ENCODE peak calls at places on chromosomes 13 and 19, in four cellular contexts. One of them, this sample, is unnamed.

GRCh38 chr13:48412881-48413351 is at the start of gene LPAR6:
- DNase-seq in mesendoderm: peak
- DNase-seq in H9: peak
- DNase-seq in H1: no peak
- DNase-seq in this sample: peak

GRCh38 chr19:33431986-33432385 is 58.5 kb downstream of the CEBPG start:
- DNase-seq in mesendoderm: no peak
- DNase-seq in H9: no peak
- DNase-seq in H1: no peak
- DNase-seq in this sample: no peak

GRCh38 chr19:13842294-13843103 is 34.4 kb upstream of the NANOS3 start:
- DNase-seq in mesendoderm: peak
- DNase-seq in H9: peak
- DNase-seq in H1: no peak
- DNase-seq in this sample: peak

GRCh38 chr19:4709440-4710280 is 14.0 kb downstream of the DPP9 start:
- DNase-seq in mesendoderm: no peak
- DNase-seq in H9: no peak
- DNase-seq in H1: no peak
- DNase-seq in this sample: no peak

GRCh38 chr19:4744451-4745170 is 21.0 kb upstream of the DPP9 start:
- DNase-seq in mesendoderm: no peak
- DNase-seq in H9: no peak
- DNase-seq in H1: no peak
- DNase-seq in this sample: peak

GRCh38 chr19:35045667-35046300 is 4.3 kb downstream of the HPN start:
- DNase-seq in mesendoderm: peak
- DNase-seq in H9: peak
- DNase-seq in H1: no peak
- DNase-seq in this sample: peak

GRCh38 chr13:98517576-98518310 is 59.2 kb downstream of the STK24 start:
- DNase-seq in mesendoderm: no peak
- DNase-seq in H9: no peak
- DNase-seq in H1: no peak
- DNase-seq in this sample: no peak

GRCh38 chr13:74070065-74070464 is 64.1 kb downstream of the KLF12 start:
- DNase-seq in mesendoderm: no peak
- DNase-seq in H9: no peak
- DNase-seq in H1: no peak
- DNase-seq in this sample: no peak

GRCh38 chr13:110616103-110617101 is 1.1 kb downstream of the NAXD start:
- DNase-seq in mesendoderm: peak
- DNase-seq in H9: no peak
- DNase-seq in H1: peak
- DNase-seq in this sample: peak

GRCh38 chr13:30750036-30750435 is 14.7 kb downstream of the ALOX5AP start:
- DNase-seq in mesendoderm: no peak
- DNase-seq in H9: no peak
- DNase-seq in H1: no peak
- DNase-seq in this sample: no peak

GRCh38 chr13:41995946-41996345 is 35.0 kb upstream of the VWA8 start:
- DNase-seq in mesendoderm: no peak
- DNase-seq in H9: no peak
- DNase-seq in H1: no peak
- DNase-seq in this sample: peak

GRCh38 chr13:50448535-50448981 is 394.9 kb downstream of the DLEU7 start:
- DNase-seq in mesendoderm: no peak
- DNase-seq in H9: no peak
- DNase-seq in H1: no peak
- DNase-seq in this sample: no peak

GRCh38 chr13:99288069-99288468 is 19.1 kb downstream of the GPR183 start:
- DNase-seq in mesendoderm: no peak
- DNase-seq in H9: no peak
- DNase-seq in H1: no peak
- DNase-seq in this sample: no peak

GRCh38 chr19:55452381-55453325 is 8.8 kb downstream of the ISOC2 start:
- DNase-seq in mesendoderm: peak
- DNase-seq in H9: peak
- DNase-seq in H1: peak
- DNase-seq in this sample: peak

GRCh38 chr19:38734176-38734425 is 10.2 kb downstream of the CAPN12 start:
- DNase-seq in mesendoderm: no peak
- DNase-seq in H9: no peak
- DNase-seq in H1: no peak
- DNase-seq in this sample: no peak

GRCh38 chr19:54523403-54523802 is 20.8 kb downstream of the LAIR2 start:
- DNase-seq in mesendoderm: no peak
- DNase-seq in H9: no peak
- DNase-seq in H1: no peak
- DNase-seq in this sample: peak

GRCh38 chr13:72983085-72983768 is 75.6 kb upstream of the KLF5 start:
- DNase-seq in mesendoderm: no peak
- DNase-seq in H9: no peak
- DNase-seq in H1: no peak
- DNase-seq in this sample: peak

GRCh38 chr13:49579501-49579900 is 5.9 kb downstream of the RCBTB1 start:
- DNase-seq in mesendoderm: no peak
- DNase-seq in H9: no peak
- DNase-seq in H1: no peak
- DNase-seq in this sample: no peak

GRCh38 chr13:41552031-41552430 is 94.7 kb downstream of the RGCC start:
- DNase-seq in mesendoderm: no peak
- DNase-seq in H9: no peak
- DNase-seq in H1: no peak
- DNase-seq in this sample: no peak

GRCh38 chr13:84605927-84606326 is 723.7 kb upstream of the SLITRK1 start:
- DNase-seq in mesendoderm: peak
- DNase-seq in H9: peak
- DNase-seq in H1: no peak
- DNase-seq in this sample: no peak

GRCh38 chr19:13865578-13866462 is 11.1 kb upstream of the NANOS3 start:
- DNase-seq in mesendoderm: no peak
- DNase-seq in H9: no peak
- DNase-seq in H1: no peak
- DNase-seq in this sample: no peak

GRCh38 chr19:14474827-14475226 is 327 bp downstream of the PTGER1 start:
- DNase-seq in mesendoderm: no peak
- DNase-seq in H9: no peak
- DNase-seq in H1: no peak
- DNase-seq in this sample: no peak

GRCh38 chr13:102825921-102826706 is 19.7 kb upstream of the ERCC5 start:
- DNase-seq in mesendoderm: peak
- DNase-seq in H9: no peak
- DNase-seq in H1: no peak
- DNase-seq in this sample: peak

GRCh38 chr19:15283141-15283885 is 49.0 kb downstream of the BRD4 start:
- DNase-seq in mesendoderm: peak
- DNase-seq in H9: no peak
- DNase-seq in H1: no peak
- DNase-seq in this sample: peak

GRCh38 chr19:3392480-3392879 is 26.1 kb downstream of the NFIC start:
- DNase-seq in mesendoderm: no peak
- DNase-seq in H9: no peak
- DNase-seq in H1: no peak
- DNase-seq in this sample: no peak

GRCh38 chr19:46717716-46718143 is 816 bp upstream of the PRKD2 start:
- DNase-seq in mesendoderm: no peak
- DNase-seq in H9: no peak
- DNase-seq in H1: peak
- DNase-seq in this sample: no peak

GRCh38 chr19:43372462-43372861 is 19.0 kb downstream of the CD177 start:
- DNase-seq in mesendoderm: no peak
- DNase-seq in H9: no peak
- DNase-seq in H1: no peak
- DNase-seq in this sample: peak

GRCh38 chr19:9309974-9310446 is 372 bp upstream of the ZNF699 start:
- DNase-seq in mesendoderm: peak
- DNase-seq in H9: peak
- DNase-seq in H1: peak
- DNase-seq in this sample: peak

GRCh38 chr19:36213793-36214387 is 575 bp downstream of the ZNF565 start:
- DNase-seq in mesendoderm: no peak
- DNase-seq in H9: no peak
- DNase-seq in H1: no peak
- DNase-seq in this sample: peak

GRCh38 chr19:34639491-34640085 is 37.4 kb downstream of the SCGB2B2 start:
- DNase-seq in mesendoderm: peak
- DNase-seq in H9: peak
- DNase-seq in H1: peak
- DNase-seq in this sample: peak

GRCh38 chr13:50069255-50069654 is 54.0 kb downstream of the KCNRG start:
- DNase-seq in mesendoderm: no peak
- DNase-seq in H9: no peak
- DNase-seq in H1: no peak
- DNase-seq in this sample: peak

GRCh38 chr13:67204731-67205130 is 25.4 kb downstream of the PCDH9 start:
- DNase-seq in mesendoderm: no peak
- DNase-seq in H9: no peak
- DNase-seq in H1: no peak
- DNase-seq in this sample: no peak

GRCh38 chr13:108214511-108215383 is 589 bp downstream of the LIG4 start:
- DNase-seq in mesendoderm: peak
- DNase-seq in H9: peak
- DNase-seq in H1: no peak
- DNase-seq in this sample: no peak

GRCh38 chr19:48135411-48135810 is 24.8 kb upstream of the PLA2G4C start:
- DNase-seq in mesendoderm: no peak
- DNase-seq in H9: no peak
- DNase-seq in H1: peak
- DNase-seq in this sample: no peak

GRCh38 chr13:95471960-95472359 is 80.6 kb upstream of the CLDN10 start:
- DNase-seq in mesendoderm: no peak
- DNase-seq in H9: no peak
- DNase-seq in H1: no peak
- DNase-seq in this sample: no peak

GRCh38 chr13:66886248-66886647 is 343.9 kb downstream of the PCDH9 start:
- DNase-seq in mesendoderm: no peak
- DNase-seq in H9: no peak
- DNase-seq in H1: no peak
- DNase-seq in this sample: no peak

DNA sequence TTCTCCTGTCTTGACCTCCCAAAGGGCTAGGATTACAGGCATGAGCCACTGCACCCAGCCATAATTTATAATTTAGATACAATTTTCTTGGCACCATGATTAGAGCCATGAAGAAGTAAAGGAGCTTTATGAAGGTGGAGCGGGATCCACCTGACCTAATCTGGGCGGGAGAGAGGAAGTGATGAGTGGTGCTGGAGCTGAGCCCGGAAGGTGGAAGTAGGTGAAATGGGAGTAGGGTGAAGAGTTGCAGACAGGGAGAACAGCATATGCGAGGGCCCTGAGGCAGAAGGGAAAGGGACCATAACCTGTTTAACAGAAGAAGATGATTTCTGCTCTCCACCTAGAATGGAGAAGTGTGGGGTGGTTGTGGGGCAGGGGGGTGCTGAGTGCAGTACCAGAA is 4.2 kb downstream of the BLOC1S3 start:
- DNase-seq in mesendoderm: no peak
- DNase-seq in H9: no peak
- DNase-seq in H1: no peak
- DNase-seq in this sample: no peak
- H4K5ac ChIP-seq in mesendoderm: no peak
- H4K5ac ChIP-seq in H9: no peak
- H4K5ac ChIP-seq in H1: no peak
- H4K5ac ChIP-seq in this sample: no peak

DNA sequence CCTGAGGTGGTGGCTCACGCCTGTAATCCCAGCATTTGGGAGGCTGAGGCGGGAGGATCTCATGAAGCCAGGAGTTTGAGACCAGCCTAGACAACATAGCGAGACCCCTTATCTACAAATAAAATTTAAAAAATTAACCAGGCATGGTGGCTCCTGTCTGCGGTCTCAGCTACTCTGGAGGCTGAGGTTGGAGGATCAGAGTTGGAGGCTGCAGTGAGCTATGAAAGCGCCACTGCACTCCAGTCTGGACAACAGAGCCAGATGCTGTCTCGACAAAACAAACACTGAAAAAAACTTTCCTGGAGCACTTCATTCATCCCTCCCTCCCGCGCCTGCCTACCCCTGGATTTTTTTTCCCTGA is 665 bp upstream of the ATG4D start:
- DNase-seq in mesendoderm: no peak
- DNase-seq in H9: no peak
- DNase-seq in H1: no peak
- DNase-seq in this sample: no peak
- H3K9ac ChIP-seq in mesendoderm: no peak
- H3K9ac ChIP-seq in H9: no peak
- H3K9ac ChIP-seq in H1: no peak
- H3K9ac ChIP-seq in this sample: no peak

GRCh38 chr19:6227941-6228325 is 51.8 kb downstream of the MLLT1 start:
- DNase-seq in mesendoderm: no peak
- DNase-seq in H9: no peak
- DNase-seq in H1: no peak
- DNase-seq in this sample: no peak

GRCh38 chr19:6230991-6231448 is 48.8 kb downstream of the MLLT1 start:
- DNase-seq in mesendoderm: no peak
- DNase-seq in H9: no peak
- DNase-seq in H1: no peak
- DNase-seq in this sample: no peak

GRCh38 chr19:6229216-6229913 is 50.4 kb downstream of the MLLT1 start:
- DNase-seq in mesendoderm: no peak
- DNase-seq in H9: no peak
- DNase-seq in H1: no peak
- DNase-seq in this sample: no peak

GRCh38 chr19:6228523-6229215 is 51.1 kb downstream of the MLLT1 start:
- DNase-seq in mesendoderm: no peak
- DNase-seq in H9: no peak
- DNase-seq in H1: no peak
- DNase-seq in this sample: no peak

GRCh38 chr19:6229951-6230712 is 49.6 kb downstream of the MLLT1 start:
- DNase-seq in mesendoderm: no peak
- DNase-seq in H9: no peak
- DNase-seq in H1: no peak
- DNase-seq in this sample: no peak
- H4K5ac ChIP-seq in mesendoderm: no peak
- H4K5ac ChIP-seq in H9: no peak
- H4K5ac ChIP-seq in H1: no peak
- H4K5ac ChIP-seq in this sample: no peak

GRCh38 chr19:18426416-18426767 is 7.2 kb downstream of the SSBP4 start:
- DNase-seq in mesendoderm: no peak
- DNase-seq in H9: no peak
- DNase-seq in H1: no peak
- DNase-seq in this sample: no peak
- H3K9ac ChIP-seq in mesendoderm: no peak
- H3K9ac ChIP-seq in H9: no peak
- H3K9ac ChIP-seq in H1: no peak
- H3K9ac ChIP-seq in this sample: peak

GRCh38 chr19:56885173-56885679 is 44.7 kb upstream of the PEG3 start:
- DNase-seq in mesendoderm: peak
- DNase-seq in H9: no peak
- DNase-seq in H1: no peak
- DNase-seq in this sample: no peak
- H4K5ac ChIP-seq in mesendoderm: no peak
- H4K5ac ChIP-seq in H9: no peak
- H4K5ac ChIP-seq in H1: no peak
- H4K5ac ChIP-seq in this sample: no peak

GRCh38 chr13:44713793-44714469 is 137.8 kb upstream of the TSC22D1 start:
- DNase-seq in mesendoderm: peak
- DNase-seq in H9: peak
- DNase-seq in H1: no peak
- DNase-seq in this sample: peak
- H3K9ac ChIP-seq in mesendoderm: no peak
- H3K9ac ChIP-seq in H9: no peak
- H3K9ac ChIP-seq in H1: no peak
- H3K9ac ChIP-seq in this sample: peak

This sample was measured in IMR-90.